ENCODE peak calls at places on chromosomes 12 and 14, in six cellular contexts. One of them, this sample, is unnamed.

GRCh38 chr12:130953783-130954543 is at the start of gene ADGRD1:
- DNase-seq in AG04449: no peak
- DNase-seq in A673: no peak
- DNase-seq in GM10248: peak
- DNase-seq in B cell: peak
- DNase-seq in stomach: peak
- DNase-seq in this sample: peak

GRCh38 chr14:50944647-50945413 is 547 bp upstream of the PYGL start:
- DNase-seq in AG04449: no peak
- DNase-seq in A673: peak
- DNase-seq in GM10248: peak
- DNase-seq in B cell: peak
- DNase-seq in stomach: peak
- DNase-seq in this sample: peak

GRCh38 chr14:56996721-56997399 is 186.6 kb upstream of the OTX2 start:
- DNase-seq in AG04449: no peak
- DNase-seq in A673: no peak
- DNase-seq in GM10248: no peak
- DNase-seq in B cell: no peak
- DNase-seq in stomach: no peak
- DNase-seq in this sample: no peak

GRCh38 chr12:92469837-92470236 is 233.0 kb upstream of the PLEKHG7 start:
- DNase-seq in AG04449: no peak
- DNase-seq in A673: no peak
- DNase-seq in GM10248: no peak
- DNase-seq in B cell: no peak
- DNase-seq in stomach: no peak
- DNase-seq in this sample: no peak

GRCh38 chr12:99619389-99620158 is 28.0 kb upstream of the GARIN6 start:
- DNase-seq in AG04449: no peak
- DNase-seq in A673: peak
- DNase-seq in GM10248: peak
- DNase-seq in B cell: no peak
- DNase-seq in stomach: no peak
- DNase-seq in this sample: no peak

GRCh38 chr12:89384050-89384749 is 31.9 kb upstream of the DUSP6 start:
- DNase-seq in AG04449: peak
- DNase-seq in A673: peak
- DNase-seq in GM10248: no peak
- DNase-seq in B cell: no peak
- DNase-seq in stomach: peak
- DNase-seq in this sample: no peak

GRCh38 chr14:72943876-72944430 is 17.7 kb downstream of the DCAF4 start:
- DNase-seq in AG04449: no peak
- DNase-seq in A673: no peak
- DNase-seq in GM10248: no peak
- DNase-seq in B cell: no peak
- DNase-seq in stomach: no peak
- DNase-seq in this sample: no peak

GRCh38 chr12:129934977-129935376 is 31.2 kb upstream of the TMEM132D start:
- DNase-seq in AG04449: no peak
- DNase-seq in A673: no peak
- DNase-seq in GM10248: no peak
- DNase-seq in B cell: no peak
- DNase-seq in stomach: no peak
- DNase-seq in this sample: no peak

GRCh38 chr12:54448344-54448743 is 25.1 kb downstream of the GTSF1 start:
- DNase-seq in AG04449: no peak
- DNase-seq in A673: no peak
- DNase-seq in GM10248: no peak
- DNase-seq in B cell: no peak
- DNase-seq in stomach: no peak
- DNase-seq in this sample: no peak

GRCh38 chr14:25055005-25055404 is 5.1 kb upstream of the STXBP6 start:
- DNase-seq in AG04449: no peak
- DNase-seq in A673: no peak
- DNase-seq in GM10248: no peak
- DNase-seq in B cell: no peak
- DNase-seq in stomach: no peak
- DNase-seq in this sample: no peak

GRCh38 chr14:54570651-54571415 is 3.9 kb downstream of the SAMD4A start:
- DNase-seq in AG04449: no peak
- DNase-seq in A673: peak
- DNase-seq in GM10248: no peak
- DNase-seq in B cell: no peak
- DNase-seq in stomach: no peak
- DNase-seq in this sample: no peak

GRCh38 chr12:27549231-27549800 is 25.3 kb downstream of the PPFIBP1 start:
- DNase-seq in AG04449: no peak
- DNase-seq in A673: no peak
- DNase-seq in GM10248: no peak
- DNase-seq in B cell: no peak
- DNase-seq in stomach: no peak
- DNase-seq in this sample: no peak

GRCh38 chr12:56032006-56032405 is 9.7 kb upstream of the RPS26 start:
- DNase-seq in AG04449: no peak
- DNase-seq in A673: no peak
- DNase-seq in GM10248: no peak
- DNase-seq in B cell: no peak
- DNase-seq in stomach: no peak
- DNase-seq in this sample: no peak

GRCh38 chr12:55957106-55957859 is 8.6 kb downstream of the PMEL start:
- DNase-seq in AG04449: no peak
- DNase-seq in A673: no peak
- DNase-seq in GM10248: no peak
- DNase-seq in B cell: no peak
- DNase-seq in stomach: peak
- DNase-seq in this sample: no peak

GRCh38 chr12:52025301-52026172 is 18.8 kb downstream of the TAMALIN start:
- DNase-seq in AG04449: no peak
- DNase-seq in A673: peak
- DNase-seq in GM10248: peak
- DNase-seq in B cell: peak
- DNase-seq in stomach: peak
- DNase-seq in this sample: peak
- TF ChIP-seq CTCF in AG04449: peak
- TF ChIP-seq CTCF in A673: peak
- TF ChIP-seq CTCF in GM10248: peak
- TF ChIP-seq CTCF in B cell: peak
- TF ChIP-seq CTCF in stomach: peak
- TF ChIP-seq CTCF in this sample: peak

DNA sequence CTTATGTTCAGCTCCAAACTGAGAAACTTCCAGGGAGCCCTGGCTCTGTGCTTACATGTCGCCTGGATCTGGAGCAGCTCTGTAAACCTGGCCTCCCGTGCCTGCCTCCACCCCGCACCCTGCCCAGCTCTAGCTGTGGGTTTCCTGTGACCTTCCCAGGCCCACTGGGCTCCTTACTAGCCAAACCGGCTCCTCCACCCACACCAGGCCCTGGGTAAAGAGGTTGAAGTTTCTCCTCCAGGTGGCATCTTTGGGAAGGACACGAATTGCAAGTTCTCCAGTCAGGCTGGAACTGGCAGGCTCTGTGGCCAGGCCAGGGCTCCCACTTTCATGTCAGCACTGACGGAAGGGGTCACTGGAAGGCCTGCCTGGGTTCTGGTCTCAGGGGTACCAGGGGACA is 60.9 kb upstream of the ZFP36L1 start:
- DNase-seq in AG04449: no peak
- DNase-seq in A673: no peak
- DNase-seq in GM10248: no peak
- DNase-seq in B cell: no peak
- DNase-seq in stomach: peak
- DNase-seq in this sample: no peak
- TF ChIP-seq CTCF in AG04449: no peak
- TF ChIP-seq CTCF in A673: no peak
- TF ChIP-seq CTCF in GM10248: no peak
- TF ChIP-seq CTCF in B cell: no peak
- TF ChIP-seq CTCF in stomach: no peak
- TF ChIP-seq CTCF in this sample: no peak

GRCh38 chr14:102804858-102805257 is 27.6 kb downstream of the TRAF3 start:
- DNase-seq in AG04449: no peak
- DNase-seq in A673: no peak
- DNase-seq in GM10248: no peak
- DNase-seq in B cell: no peak
- DNase-seq in stomach: no peak
- DNase-seq in this sample: no peak

GRCh38 chr14:102806447-102806846 is 29.2 kb downstream of the TRAF3 start:
- DNase-seq in AG04449: no peak
- DNase-seq in A673: no peak
- DNase-seq in GM10248: no peak
- DNase-seq in B cell: no peak
- DNase-seq in stomach: no peak
- DNase-seq in this sample: no peak

GRCh38 chr14:102805941-102806340 is 28.7 kb downstream of the TRAF3 start:
- DNase-seq in AG04449: no peak
- DNase-seq in A673: no peak
- DNase-seq in GM10248: no peak
- DNase-seq in B cell: no peak
- DNase-seq in stomach: no peak
- DNase-seq in this sample: no peak

GRCh38 chr14:102803139-102803538 is 25.9 kb downstream of the TRAF3 start:
- DNase-seq in AG04449: no peak
- DNase-seq in A673: no peak
- DNase-seq in GM10248: no peak
- DNase-seq in B cell: no peak
- DNase-seq in stomach: no peak
- DNase-seq in this sample: no peak

DNA sequence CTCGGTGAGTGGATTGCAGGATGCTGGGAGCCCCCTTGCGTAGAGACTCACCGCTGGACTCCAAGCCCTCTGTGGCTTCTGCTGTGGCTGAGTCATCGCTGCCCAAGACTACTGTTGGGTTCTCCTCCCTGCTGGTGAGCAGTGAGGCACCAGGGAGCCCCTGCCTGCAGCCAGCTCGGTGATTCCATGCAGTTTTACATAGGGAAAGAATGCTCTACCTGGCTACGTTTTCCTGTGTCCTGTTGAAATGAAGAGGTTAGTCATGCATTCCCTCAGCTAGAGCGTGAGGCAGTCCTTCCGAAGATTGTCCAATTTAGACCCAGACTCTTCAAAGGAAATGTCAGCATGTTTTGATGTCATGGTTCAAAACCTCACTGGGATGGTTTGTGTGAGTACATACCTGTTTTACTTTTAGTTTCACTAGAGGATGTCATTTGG is 28.2 kb downstream of the TRAF3 start:
- DNase-seq in AG04449: no peak
- DNase-seq in A673: no peak
- DNase-seq in GM10248: peak
- DNase-seq in B cell: peak
- DNase-seq in stomach: no peak
- DNase-seq in this sample: peak
- TF ChIP-seq CTCF in AG04449: no peak
- TF ChIP-seq CTCF in A673: no peak
- TF ChIP-seq CTCF in GM10248: no peak
- TF ChIP-seq CTCF in B cell: no peak
- TF ChIP-seq CTCF in stomach: no peak
- TF ChIP-seq CTCF in this sample: no peak

GRCh38 chr12:19038210-19038609 is 91.3 kb upstream of the PLEKHA5 start:
- DNase-seq in AG04449: no peak
- DNase-seq in A673: no peak
- DNase-seq in GM10248: no peak
- DNase-seq in B cell: no peak
- DNase-seq in stomach: no peak
- DNase-seq in this sample: no peak
- TF ChIP-seq CTCF in AG04449: no peak
- TF ChIP-seq CTCF in A673: no peak
- TF ChIP-seq CTCF in GM10248: no peak
- TF ChIP-seq CTCF in B cell: no peak
- TF ChIP-seq CTCF in stomach: no peak
- TF ChIP-seq CTCF in this sample: no peak

GRCh38 chr12:2183556-2184541 is 131.1 kb downstream of the CACNA1C start:
- DNase-seq in AG04449: peak
- DNase-seq in A673: peak
- DNase-seq in GM10248: no peak
- DNase-seq in B cell: no peak
- DNase-seq in stomach: no peak
- DNase-seq in this sample: no peak
- TF ChIP-seq CTCF in AG04449: peak
- TF ChIP-seq CTCF in A673: peak
- TF ChIP-seq CTCF in GM10248: no peak
- TF ChIP-seq CTCF in B cell: no peak
- TF ChIP-seq CTCF in stomach: no peak
- TF ChIP-seq CTCF in this sample: no peak

GRCh38 chr12:112199136-112199535 is 73.8 kb downstream of the TRAFD1 start:
- DNase-seq in AG04449: no peak
- DNase-seq in A673: no peak
- DNase-seq in GM10248: no peak
- DNase-seq in B cell: no peak
- DNase-seq in stomach: no peak
- DNase-seq in this sample: no peak

GRCh38 chr12:112194601-112195247 is 69.4 kb downstream of the TRAFD1 start:
- DNase-seq in AG04449: no peak
- DNase-seq in A673: no peak
- DNase-seq in GM10248: no peak
- DNase-seq in B cell: no peak
- DNase-seq in stomach: no peak
- DNase-seq in this sample: no peak

GRCh38 chr12:112192475-112192874 is 67.1 kb downstream of the TRAFD1 start:
- DNase-seq in AG04449: no peak
- DNase-seq in A673: no peak
- DNase-seq in GM10248: no peak
- DNase-seq in B cell: no peak
- DNase-seq in stomach: no peak
- DNase-seq in this sample: no peak

GRCh38 chr12:112196476-112196875 is 71.1 kb downstream of the TRAFD1 start:
- DNase-seq in AG04449: no peak
- DNase-seq in A673: no peak
- DNase-seq in GM10248: no peak
- DNase-seq in B cell: no peak
- DNase-seq in stomach: no peak
- DNase-seq in this sample: no peak

GRCh38 chr12:112198120-112198733 is 72.9 kb downstream of the TRAFD1 start:
- DNase-seq in AG04449: no peak
- DNase-seq in A673: peak
- DNase-seq in GM10248: peak
- DNase-seq in B cell: peak
- DNase-seq in stomach: peak
- DNase-seq in this sample: peak
- TF ChIP-seq CTCF in AG04449: peak
- TF ChIP-seq CTCF in A673: peak
- TF ChIP-seq CTCF in GM10248: peak
- TF ChIP-seq CTCF in B cell: peak
- TF ChIP-seq CTCF in stomach: peak
- TF ChIP-seq CTCF in this sample: peak

GRCh38 chr14:102827716-102828115 is 50.5 kb downstream of the TRAF3 start:
- DNase-seq in AG04449: no peak
- DNase-seq in A673: no peak
- DNase-seq in GM10248: no peak
- DNase-seq in B cell: no peak
- DNase-seq in stomach: no peak
- DNase-seq in this sample: no peak
- TF ChIP-seq CTCF in AG04449: no peak
- TF ChIP-seq CTCF in A673: no peak
- TF ChIP-seq CTCF in GM10248: no peak
- TF ChIP-seq CTCF in B cell: no peak
- TF ChIP-seq CTCF in stomach: no peak
- TF ChIP-seq CTCF in this sample: no peak